ENCODE peak calls at places on chromosomes 5 and 9, in nine cellular contexts. H, N, T, E, P, M, V, G and J are unnamed samples.

GRCh38 chr5:112122353-112122752 is 296.7 kb downstream of the EPB41L4A start:
- DNase-seq in N (no peak), H (no peak), M (no peak), G (no peak), P (no peak), V (no peak), T (no peak), E (no peak), J (no peak)

GRCh38 chr5:117800261-117800660 is 1188.1 kb downstream of the DTWD2 start:
- DNase-seq in P (peak; percentile 67), M (no peak), E (no peak), N (no peak), G (no peak), T (no peak), V (no peak), H (no peak), J (no peak)

GRCh38 chr9:12819436-12820185 is 44.8 kb downstream of the LURAP1L start:
- DNase-seq in E (no peak), M (no peak), V (no peak), T (no peak), G (no peak), P (no peak), H (no peak), N (no peak), J (no peak)

GRCh38 chr5:14745753-14746152 is 81.2 kb downstream of the OTULIN start:
- DNase-seq in N (no peak), E (no peak), T (no peak), H (no peak), P (no peak), G (peak; percentile 65), V (no peak), M (no peak), J (no peak)

GRCh38 chr5:133610489-133611356 is 1.6 kb downstream of the FSTL4 start:
- DNase-seq in P (peak; percentile 50), G (peak; percentile 32), H (no peak), V (peak; percentile 1), N (no peak), T (no peak), E (peak; percentile 20), M (peak; percentile 75), J (no peak)

GRCh38 chr5:149160291-149160787 is 19.0 kb downstream of the ABLIM3 start:
- DNase-seq in P (no peak), E (no peak), T (no peak), M (no peak), N (no peak), V (no peak), G (no peak), H (no peak), J (no peak)

GRCh38 chr5:6830643-6831239 is 117.5 kb downstream of the TENT4A start:
- DNase-seq in T (no peak), V (no peak), N (no peak), M (no peak), G (no peak), H (no peak), P (no peak), E (no peak), J (no peak)

GRCh38 chr9:74497750-74498615 is 848 bp downstream of the RORB start:
- DNase-seq in V (no peak), T (peak; percentile 68), G (no peak), E (no peak), H (no peak), N (no peak), P (peak; percentile 33), M (no peak), J (no peak)

GRCh38 chr5:141513627-141514329 is 24.9 kb downstream of the PCDHGC5 start:
- DNase-seq in H (peak; percentile 91), T (peak; percentile 95), P (peak; percentile 90), E (peak; percentile 57), G (peak; percentile 41), V (peak; percentile 74), N (peak; percentile 76), M (peak; percentile 66), J (peak; percentile 73)

GRCh38 chr9:128022886-128023285 is 42.1 kb upstream of the EEIG1 start:
- DNase-seq in E (no peak), N (no peak), H (no peak), P (peak; percentile 40), M (no peak), V (no peak), T (no peak), G (no peak), J (no peak)

GRCh38 chr5:36876965-36877666 is 547 bp downstream of the NIPBL start:
- DNase-seq in N (no peak), P (peak; percentile 74), M (peak; percentile 61), H (peak; percentile 84), T (peak; percentile 79), V (no peak), E (peak; percentile 24), G (peak; percentile 63), J (no peak)

GRCh38 chr5:50745221-50745620 is 78.8 kb downstream of the PARP8 start:
- DNase-seq in M (no peak), T (no peak), P (no peak), E (no peak), N (no peak), V (no peak), H (no peak), G (no peak), J (no peak)

GRCh38 chr5:154603978-154604679 is 126.1 kb upstream of the HAND1 start:
- DNase-seq in V (no peak), M (no peak), H (no peak), N (no peak), E (no peak), T (no peak), P (peak; percentile 68), G (no peak), J (no peak)

GRCh38 chr5:8059337-8059736 is 190.4 kb downstream of the MTRR start:
- DNase-seq in N (no peak), G (no peak), V (no peak), E (no peak), P (no peak), M (no peak), T (no peak), H (no peak), J (no peak)

GRCh38 chr5:32044904-32045303 is 129.2 kb downstream of the GOLPH3 start:
- DNase-seq in T (no peak), E (no peak), N (peak; percentile 41), V (no peak), H (no peak), P (peak; percentile 68), M (no peak), G (no peak), J (no peak)

GRCh38 chr5:2223303-2223702 is 340.6 kb upstream of the IRX4 start:
- DNase-seq in G (no peak), N (no peak), T (no peak), E (no peak), H (no peak), M (no peak), V (no peak), P (no peak), J (no peak)

GRCh38 chr5:172782169-172783039 is 11.4 kb upstream of the DUSP1 start:
- DNase-seq in G (no peak), P (peak; percentile 36), E (no peak), M (no peak), V (no peak), H (no peak), N (no peak), T (no peak), J (no peak)

GRCh38 chr9:83544002-83544698 is 5.9 kb upstream of the FRMD3 start:
- DNase-seq in N (peak; percentile 72), H (no peak), E (no peak), V (peak; percentile 25), T (no peak), G (no peak), P (peak; percentile 87), M (no peak), J (peak; percentile 49)

GRCh38 chr5:553874-554273 is 29.6 kb upstream of the SLC9A3 start:
- DNase-seq in M (no peak), N (no peak), V (no peak), G (no peak), E (no peak), T (no peak), H (peak; percentile 31), P (no peak), J (no peak)

GRCh38 chr9:70600479-70600878 is 186.0 kb upstream of the KLF9 start:
- DNase-seq in M (no peak), H (no peak), E (no peak), G (no peak), N (peak; percentile 75), P (peak; percentile 88), V (no peak), T (peak; percentile 78), J (peak; percentile 33)
- H3K4me3 ChIP-seq in M (no peak overlapping the region), H (peak overlapping the region; percentile 45), E (no peak overlapping the region), G (no peak overlapping the region), N (no peak overlapping the region), P (no peak overlapping the region), V (no peak overlapping the region), T (no peak overlapping the region), J (no peak overlapping the region)

DNA sequence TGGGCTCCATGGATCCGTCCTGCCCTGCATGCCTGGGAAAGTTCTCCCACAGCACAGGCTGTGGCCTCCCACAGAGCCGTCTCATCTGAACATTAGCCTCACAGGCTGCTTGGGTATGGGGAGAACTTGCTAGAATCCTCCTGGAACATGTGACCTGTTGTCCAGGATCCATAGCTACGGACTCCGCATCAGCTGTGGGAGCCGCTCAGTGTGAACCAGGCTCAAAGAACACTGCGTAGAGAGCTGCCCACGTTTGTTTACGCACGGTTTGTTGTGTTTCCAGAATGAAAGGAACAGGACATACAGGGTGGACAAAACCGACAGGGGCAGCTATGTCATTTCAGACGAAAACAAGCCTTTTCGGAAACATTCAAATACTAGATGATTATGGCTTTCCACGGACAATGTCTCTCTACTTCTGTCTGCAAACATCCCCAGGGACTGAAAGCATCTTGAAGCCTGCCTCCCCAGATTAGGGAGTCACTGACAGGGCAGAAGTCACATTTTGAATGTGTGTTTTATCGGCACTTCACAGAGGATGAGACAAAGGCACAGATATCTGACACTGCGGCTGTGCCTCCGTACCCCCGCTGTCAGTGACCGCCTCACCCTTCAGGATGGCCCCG is 390.3 kb downstream of the GADD45G start:
- DNase-seq in N (no peak), T (no peak), H (no peak), E (no peak), V (no peak), M (no peak), G (no peak), P (no peak), J (no peak)
- TF ChIP-seq CTCF in N (no peak), T (no peak), H (no peak), E (no peak), V (no peak), M (no peak), G (no peak), P (no peak), J (no peak)

DNA sequence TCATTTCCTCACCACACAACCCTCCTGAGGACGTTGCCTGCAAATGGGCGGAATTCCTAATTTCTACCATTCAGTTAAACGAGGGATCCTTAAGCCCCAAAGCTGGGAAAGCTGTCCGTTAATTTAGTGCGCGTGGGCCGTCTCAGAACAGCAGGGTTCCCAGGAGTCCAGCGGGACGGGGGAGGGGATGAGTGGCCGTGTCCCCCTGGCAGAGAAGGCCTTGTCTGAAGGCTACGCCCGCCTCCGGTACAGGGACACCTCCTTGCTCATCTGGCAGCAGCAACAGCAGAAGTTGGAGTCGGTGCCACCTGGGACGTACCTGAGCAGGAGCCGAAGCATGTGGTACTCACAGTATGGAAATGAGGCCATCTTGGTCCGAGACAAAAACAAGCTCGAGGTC is 1.3 kb downstream of the BRD3OS start:
- DNase-seq in P (no peak), E (no peak), H (no peak), N (no peak), V (no peak), T (peak; percentile 72), M (no peak), G (no peak), J (no peak)
- H3K4me3 ChIP-seq in P (no peak overlapping the region), E (no peak overlapping the region), H (peak overlapping the region; percentile 92), N (peak overlapping the region; percentile 89), V (peak overlapping the region; percentile 71), T (peak overlapping the region; percentile 95), M (no peak overlapping the region), G (peak overlapping the region; percentile 92), J (peak overlapping the region; percentile 69)

GRCh38 chr9:93052791-93053540 is 5.5 kb upstream of the SUSD3 start:
- DNase-seq in P (no peak), N (no peak), M (no peak), G (peak; percentile 61), E (no peak), T (no peak), V (no peak), H (no peak), J (no peak)
- TF ChIP-seq CTCF in P (no peak), N (no peak), M (no peak), G (no peak), E (no peak), T (no peak), V (no peak), H (no peak), J (no peak)